ENCODE peak calls at places on chromosome 15, in eight cellular contexts. One of them, this sample, is unnamed.

GRCh38 chr15:43776718-43777292 is at the start of gene ELL3:
- DNase-seq in fibroblast of the conjunctiva: no peak
- DNase-seq in HTR-8/SVneo: peak; percentile 71
- DNase-seq in mammary epithelial cell: peak; percentile 81
- DNase-seq in activated CD4-positive, alpha-beta T cell treated with anti-CD3 and anti-CD28 coated beads, Interleukin-2, amount 10 ng/mL, durations not matched to agents 7 days and 5 days: peak; percentile 81
- DNase-seq in G401: peak; percentile 75
- DNase-seq in activated naive CD4-positive, alpha-beta T cell: peak; percentile 67
- DNase-seq in activated T-cell treated with anti-CD3 and anti-CD28 coated beads for 1 hour: peak; percentile 68
- DNase-seq in this sample: peak; percentile 74

GRCh38 chr15:63502137-63502801 is 2.1 kb upstream of the USP3 start:
- DNase-seq in mammary epithelial cell: no peak
- DNase-seq in HTR-8/SVneo: no peak
- DNase-seq in activated CD4-positive, alpha-beta T cell treated with anti-CD3 and anti-CD28 coated beads, Interleukin-2, amount 10 ng/mL, durations not matched to agents 7 days and 5 days: no peak
- DNase-seq in fibroblast of the conjunctiva: no peak
- DNase-seq in activated naive CD4-positive, alpha-beta T cell: no peak
- DNase-seq in activated T-cell treated with anti-CD3 and anti-CD28 coated beads for 1 hour: no peak
- DNase-seq in G401: no peak
- DNase-seq in this sample: peak; percentile 90

GRCh38 chr15:94056314-94056713 is 175.0 kb upstream of the MCTP2 start:
- DNase-seq in fibroblast of the conjunctiva: no peak
- DNase-seq in mammary epithelial cell: peak; percentile 48
- DNase-seq in activated CD4-positive, alpha-beta T cell treated with anti-CD3 and anti-CD28 coated beads, Interleukin-2, amount 10 ng/mL, durations not matched to agents 7 days and 5 days: no peak
- DNase-seq in activated T-cell treated with anti-CD3 and anti-CD28 coated beads for 1 hour: no peak
- DNase-seq in G401: no peak
- DNase-seq in activated naive CD4-positive, alpha-beta T cell: no peak
- DNase-seq in HTR-8/SVneo: no peak
- DNase-seq in this sample: peak; percentile 92

GRCh38 chr15:89101302-89102191 is 13.3 kb downstream of the ABHD2 start:
- DNase-seq in activated T-cell treated with anti-CD3 and anti-CD28 coated beads for 1 hour: no peak
- DNase-seq in activated naive CD4-positive, alpha-beta T cell: no peak
- DNase-seq in HTR-8/SVneo: peak; percentile 83
- DNase-seq in mammary epithelial cell: peak; percentile 98
- DNase-seq in G401: peak; percentile 83
- DNase-seq in activated CD4-positive, alpha-beta T cell treated with anti-CD3 and anti-CD28 coated beads, Interleukin-2, amount 10 ng/mL, durations not matched to agents 7 days and 5 days: no peak
- DNase-seq in fibroblast of the conjunctiva: peak; percentile 87
- DNase-seq in this sample: peak; percentile 93

GRCh38 chr15:90035095-90035834 is 34.1 kb downstream of the ZNF710 start:
- DNase-seq in activated CD4-positive, alpha-beta T cell treated with anti-CD3 and anti-CD28 coated beads, Interleukin-2, amount 10 ng/mL, durations not matched to agents 7 days and 5 days: no peak
- DNase-seq in activated T-cell treated with anti-CD3 and anti-CD28 coated beads for 1 hour: no peak
- DNase-seq in G401: no peak
- DNase-seq in mammary epithelial cell: no peak
- DNase-seq in HTR-8/SVneo: peak; percentile 39
- DNase-seq in fibroblast of the conjunctiva: no peak
- DNase-seq in activated naive CD4-positive, alpha-beta T cell: no peak
- DNase-seq in this sample: peak; percentile 69

GRCh38 chr15:48031466-48031865 is 89.3 kb upstream of the SLC24A5 start:
- DNase-seq in activated naive CD4-positive, alpha-beta T cell: no peak
- DNase-seq in HTR-8/SVneo: no peak
- DNase-seq in activated CD4-positive, alpha-beta T cell treated with anti-CD3 and anti-CD28 coated beads, Interleukin-2, amount 10 ng/mL, durations not matched to agents 7 days and 5 days: no peak
- DNase-seq in G401: no peak
- DNase-seq in fibroblast of the conjunctiva: no peak
- DNase-seq in mammary epithelial cell: no peak
- DNase-seq in activated T-cell treated with anti-CD3 and anti-CD28 coated beads for 1 hour: no peak
- DNase-seq in this sample: no peak

GRCh38 chr15:45790325-45790943 is 155.6 kb downstream of the SQOR start:
- DNase-seq in HTR-8/SVneo: peak; percentile 27
- DNase-seq in activated CD4-positive, alpha-beta T cell treated with anti-CD3 and anti-CD28 coated beads, Interleukin-2, amount 10 ng/mL, durations not matched to agents 7 days and 5 days: peak; percentile 22
- DNase-seq in activated naive CD4-positive, alpha-beta T cell: no peak
- DNase-seq in G401: peak; percentile 9
- DNase-seq in fibroblast of the conjunctiva: no peak
- DNase-seq in mammary epithelial cell: peak; percentile 6
- DNase-seq in activated T-cell treated with anti-CD3 and anti-CD28 coated beads for 1 hour: no peak
- DNase-seq in this sample: peak; percentile 16

GRCh38 chr15:95025924-95026728 is 794.8 kb downstream of the MCTP2 start:
- DNase-seq in fibroblast of the conjunctiva: peak; percentile 41
- DNase-seq in activated T-cell treated with anti-CD3 and anti-CD28 coated beads for 1 hour: no peak
- DNase-seq in HTR-8/SVneo: peak; percentile 48
- DNase-seq in mammary epithelial cell: peak; percentile 50
- DNase-seq in activated CD4-positive, alpha-beta T cell treated with anti-CD3 and anti-CD28 coated beads, Interleukin-2, amount 10 ng/mL, durations not matched to agents 7 days and 5 days: peak; percentile 28
- DNase-seq in activated naive CD4-positive, alpha-beta T cell: no peak
- DNase-seq in G401: no peak
- DNase-seq in this sample: peak; percentile 67

GRCh38 chr15:96703794-96704550 is 373.5 kb downstream of the NR2F2 start:
- DNase-seq in activated CD4-positive, alpha-beta T cell treated with anti-CD3 and anti-CD28 coated beads, Interleukin-2, amount 10 ng/mL, durations not matched to agents 7 days and 5 days: no peak
- DNase-seq in fibroblast of the conjunctiva: no peak
- DNase-seq in G401: no peak
- DNase-seq in activated T-cell treated with anti-CD3 and anti-CD28 coated beads for 1 hour: no peak
- DNase-seq in mammary epithelial cell: no peak
- DNase-seq in HTR-8/SVneo: no peak
- DNase-seq in activated naive CD4-positive, alpha-beta T cell: no peak
- DNase-seq in this sample: no peak

GRCh38 chr15:100863406-100864198 is 16.0 kb upstream of the ALDH1A3 start:
- DNase-seq in mammary epithelial cell: no peak
- DNase-seq in activated CD4-positive, alpha-beta T cell treated with anti-CD3 and anti-CD28 coated beads, Interleukin-2, amount 10 ng/mL, durations not matched to agents 7 days and 5 days: no peak
- DNase-seq in G401: no peak
- DNase-seq in activated naive CD4-positive, alpha-beta T cell: no peak
- DNase-seq in HTR-8/SVneo: no peak
- DNase-seq in fibroblast of the conjunctiva: peak; percentile 52
- DNase-seq in activated T-cell treated with anti-CD3 and anti-CD28 coated beads for 1 hour: no peak
- DNase-seq in this sample: peak; percentile 98

GRCh38 chr15:38768970-38769369 is 204.4 kb upstream of the RASGRP1 start:
- DNase-seq in mammary epithelial cell: no peak
- DNase-seq in activated CD4-positive, alpha-beta T cell treated with anti-CD3 and anti-CD28 coated beads, Interleukin-2, amount 10 ng/mL, durations not matched to agents 7 days and 5 days: no peak
- DNase-seq in fibroblast of the conjunctiva: no peak
- DNase-seq in HTR-8/SVneo: no peak
- DNase-seq in G401: peak; percentile 65
- DNase-seq in activated T-cell treated with anti-CD3 and anti-CD28 coated beads for 1 hour: no peak
- DNase-seq in activated naive CD4-positive, alpha-beta T cell: no peak
- DNase-seq in this sample: peak; percentile 37

GRCh38 chr15:36329592-36329991 is 249.8 kb upstream of the CDIN1 start:
- DNase-seq in activated CD4-positive, alpha-beta T cell treated with anti-CD3 and anti-CD28 coated beads, Interleukin-2, amount 10 ng/mL, durations not matched to agents 7 days and 5 days: no peak
- DNase-seq in activated naive CD4-positive, alpha-beta T cell: no peak
- DNase-seq in activated T-cell treated with anti-CD3 and anti-CD28 coated beads for 1 hour: no peak
- DNase-seq in HTR-8/SVneo: no peak
- DNase-seq in G401: no peak
- DNase-seq in fibroblast of the conjunctiva: no peak
- DNase-seq in mammary epithelial cell: no peak
- DNase-seq in this sample: no peak

GRCh38 chr15:61132211-61132610 is 96.9 kb downstream of the RORA start:
- DNase-seq in activated T-cell treated with anti-CD3 and anti-CD28 coated beads for 1 hour: no peak
- DNase-seq in fibroblast of the conjunctiva: no peak
- DNase-seq in mammary epithelial cell: no peak
- DNase-seq in activated naive CD4-positive, alpha-beta T cell: no peak
- DNase-seq in activated CD4-positive, alpha-beta T cell treated with anti-CD3 and anti-CD28 coated beads, Interleukin-2, amount 10 ng/mL, durations not matched to agents 7 days and 5 days: no peak
- DNase-seq in G401: no peak
- DNase-seq in HTR-8/SVneo: no peak
- DNase-seq in this sample: no peak

This sample was measured in fibroblast of villous mesenchyme.